ENCODE peak calls at places on chromosomes 3 and 15, in seven cellular contexts. One of them, this sample, is unnamed. For H3K4me1, the result is how much of the 10 kb centered on the place peaks cover.

GRCh38 chr15:34490421-34491193 is 53.0 kb upstream of the GOLGA8A start:
- DNase-seq in fibroblast of lung: no peak
- DNase-seq in SJSA1: no peak
- DNase-seq in GM23338: peak
- DNase-seq in endodermal cell: peak
- DNase-seq in pancreas: peak
- DNase-seq in PC-3: no peak
- DNase-seq in this sample: no peak

GRCh38 chr3:177551431-177551836 is 354.2 kb upstream of the TBL1XR1 start:
- DNase-seq in endodermal cell: no peak
- DNase-seq in fibroblast of lung: no peak
- DNase-seq in PC-3: no peak
- DNase-seq in SJSA1: no peak
- DNase-seq in GM23338: no peak
- DNase-seq in pancreas: no peak
- DNase-seq in this sample: peak

GRCh38 chr3:78066287-78066686 is 1026.4 kb downstream of the ROBO2 start:
- DNase-seq in endodermal cell: no peak
- DNase-seq in GM23338: peak
- DNase-seq in fibroblast of lung: no peak
- DNase-seq in PC-3: no peak
- DNase-seq in SJSA1: no peak
- DNase-seq in pancreas: no peak
- DNase-seq in this sample: no peak

GRCh38 chr15:64438653-64439447 is 21.5 kb upstream of the ZNF609 start:
- DNase-seq in GM23338: no peak
- DNase-seq in SJSA1: no peak
- DNase-seq in pancreas: no peak
- DNase-seq in endodermal cell: no peak
- DNase-seq in PC-3: no peak
- DNase-seq in fibroblast of lung: no peak
- DNase-seq in this sample: no peak

GRCh38 chr3:109642042-109642441 is 304.7 kb upstream of the DPPA4 start:
- DNase-seq in pancreas: no peak
- DNase-seq in PC-3: peak
- DNase-seq in fibroblast of lung: no peak
- DNase-seq in SJSA1: no peak
- DNase-seq in endodermal cell: no peak
- DNase-seq in GM23338: no peak
- DNase-seq in this sample: no peak

GRCh38 chr3:157030712-157031111 is 129.2 kb downstream of the CCNL1 start:
- DNase-seq in GM23338: no peak
- DNase-seq in SJSA1: no peak
- DNase-seq in pancreas: no peak
- DNase-seq in fibroblast of lung: no peak
- DNase-seq in PC-3: no peak
- DNase-seq in endodermal cell: no peak
- DNase-seq in this sample: no peak

GRCh38 chr3:69723389-69723788 is 15.9 kb upstream of the MITF start:
- DNase-seq in PC-3: no peak
- DNase-seq in fibroblast of lung: no peak
- DNase-seq in endodermal cell: no peak
- DNase-seq in SJSA1: no peak
- DNase-seq in GM23338: no peak
- DNase-seq in pancreas: no peak
- DNase-seq in this sample: no peak

GRCh38 chr15:64841258-64842098 is at the start of gene PLEKHO2:
- DNase-seq in fibroblast of lung: peak
- DNase-seq in SJSA1: peak
- DNase-seq in GM23338: peak
- DNase-seq in pancreas: peak
- DNase-seq in endodermal cell: peak
- DNase-seq in PC-3: peak
- DNase-seq in this sample: peak

GRCh38 chr3:190686011-190686410 is 172.1 kb downstream of the IL1RAP start:
- DNase-seq in SJSA1: no peak
- DNase-seq in pancreas: no peak
- DNase-seq in fibroblast of lung: no peak
- DNase-seq in endodermal cell: no peak
- DNase-seq in GM23338: no peak
- DNase-seq in PC-3: no peak
- DNase-seq in this sample: no peak

GRCh38 chr15:101439920-101440319 is 49.6 kb downstream of the PCSK6 start:
- DNase-seq in pancreas: no peak
- DNase-seq in GM23338: no peak
- DNase-seq in fibroblast of lung: peak
- DNase-seq in SJSA1: no peak
- DNase-seq in PC-3: peak
- DNase-seq in endodermal cell: no peak
- DNase-seq in this sample: no peak

GRCh38 chr3:42216302-42216701 is 49.7 kb downstream of the CCK start:
- DNase-seq in fibroblast of lung: no peak
- DNase-seq in SJSA1: no peak
- DNase-seq in GM23338: no peak
- DNase-seq in pancreas: no peak
- DNase-seq in endodermal cell: no peak
- DNase-seq in PC-3: no peak
- DNase-seq in this sample: no peak

GRCh38 chr3:30607032-30607833 is 832 bp downstream of the TGFBR2 start:
- DNase-seq in pancreas: peak
- DNase-seq in fibroblast of lung: peak
- DNase-seq in endodermal cell: peak
- DNase-seq in SJSA1: peak
- DNase-seq in GM23338: peak
- DNase-seq in PC-3: peak
- DNase-seq in this sample: peak

GRCh38 chr15:69558138-69558409 is 105.5 kb downstream of the RPLP1 start:
- DNase-seq in pancreas: no peak
- DNase-seq in GM23338: no peak
- DNase-seq in fibroblast of lung: no peak
- DNase-seq in PC-3: no peak
- DNase-seq in endodermal cell: no peak
- DNase-seq in SJSA1: no peak
- DNase-seq in this sample: no peak

GRCh38 chr3:172591876-172592771 is 68.9 kb upstream of the TNFSF10 start:
- DNase-seq in PC-3: no peak
- DNase-seq in GM23338: no peak
- DNase-seq in endodermal cell: no peak
- DNase-seq in SJSA1: peak
- DNase-seq in pancreas: no peak
- DNase-seq in fibroblast of lung: no peak
- DNase-seq in this sample: peak

GRCh38 chr3:53089511-53089910 is 40.7 kb downstream of the RFT1 start:
- DNase-seq in endodermal cell: no peak
- DNase-seq in PC-3: no peak
- DNase-seq in fibroblast of lung: no peak
- DNase-seq in pancreas: no peak
- DNase-seq in SJSA1: no peak
- DNase-seq in GM23338: no peak
- DNase-seq in this sample: no peak

GRCh38 chr3:134496481-134497071 is 10.7 kb downstream of the CEP63 start:
- DNase-seq in SJSA1: no peak
- DNase-seq in PC-3: no peak
- DNase-seq in pancreas: no peak
- DNase-seq in fibroblast of lung: no peak
- DNase-seq in GM23338: no peak
- DNase-seq in endodermal cell: no peak
- DNase-seq in this sample: no peak

GRCh38 chr3:126857928-126858327 is 125.0 kb upstream of the PLXNA1 start:
- DNase-seq in GM23338: no peak
- DNase-seq in fibroblast of lung: no peak
- DNase-seq in SJSA1: no peak
- DNase-seq in pancreas: no peak
- DNase-seq in PC-3: no peak
- DNase-seq in endodermal cell: no peak
- DNase-seq in this sample: no peak

GRCh38 chr3:129602309-129602708 is 4.2 kb downstream of the PLXND1 start:
- DNase-seq in endodermal cell: peak
- DNase-seq in pancreas: no peak
- DNase-seq in fibroblast of lung: no peak
- DNase-seq in PC-3: no peak
- DNase-seq in SJSA1: no peak
- DNase-seq in GM23338: peak
- DNase-seq in this sample: no peak

GRCh38 chr3:50350213-50350526 is 405 bp downstream of the NPRL2 start:
- DNase-seq in endodermal cell: no peak
- DNase-seq in PC-3: no peak
- DNase-seq in GM23338: no peak
- DNase-seq in pancreas: no peak
- DNase-seq in fibroblast of lung: no peak
- DNase-seq in SJSA1: no peak
- DNase-seq in this sample: no peak

GRCh38 chr15:69760263-69760855 is 307.7 kb downstream of the RPLP1 start:
- DNase-seq in pancreas: no peak
- DNase-seq in fibroblast of lung: peak
- DNase-seq in SJSA1: no peak
- DNase-seq in GM23338: no peak
- DNase-seq in endodermal cell: no peak
- DNase-seq in PC-3: no peak
- DNase-seq in this sample: no peak

GRCh38 chr3:160486459-160486869 is 36.9 kb upstream of the TRIM59 start:
- DNase-seq in GM23338: peak
- DNase-seq in PC-3: peak
- DNase-seq in pancreas: no peak
- DNase-seq in fibroblast of lung: peak
- DNase-seq in endodermal cell: no peak
- DNase-seq in SJSA1: no peak
- DNase-seq in this sample: peak

GRCh38 chr15:48628832-48629231 is 16.7 kb downstream of the FBN1 start:
- DNase-seq in PC-3: no peak
- DNase-seq in fibroblast of lung: no peak
- DNase-seq in endodermal cell: no peak
- DNase-seq in SJSA1: peak
- DNase-seq in pancreas: no peak
- DNase-seq in GM23338: no peak
- DNase-seq in this sample: no peak

GRCh38 chr15:48630245-48630644 is 15.3 kb downstream of the FBN1 start:
- DNase-seq in PC-3: no peak
- DNase-seq in fibroblast of lung: no peak
- DNase-seq in endodermal cell: no peak
- DNase-seq in pancreas: no peak
- DNase-seq in SJSA1: no peak
- DNase-seq in GM23338: no peak
- DNase-seq in this sample: no peak

GRCh38 chr15:48624700-48625099 is 20.8 kb downstream of the FBN1 start:
- DNase-seq in pancreas: no peak
- DNase-seq in fibroblast of lung: no peak
- DNase-seq in PC-3: no peak
- DNase-seq in GM23338: peak
- DNase-seq in endodermal cell: peak
- DNase-seq in SJSA1: no peak
- DNase-seq in this sample: no peak

GRCh38 chr15:48625126-48625525 is 20.4 kb downstream of the FBN1 start:
- DNase-seq in endodermal cell: no peak
- DNase-seq in fibroblast of lung: no peak
- DNase-seq in PC-3: no peak
- DNase-seq in pancreas: no peak
- DNase-seq in GM23338: no peak
- DNase-seq in SJSA1: no peak
- DNase-seq in this sample: no peak

GRCh38 chr15:48627260-48627969 is 18.1 kb downstream of the FBN1 start:
- DNase-seq in pancreas: no peak
- DNase-seq in PC-3: peak
- DNase-seq in endodermal cell: no peak
- DNase-seq in fibroblast of lung: peak
- DNase-seq in SJSA1: peak
- DNase-seq in GM23338: peak
- DNase-seq in this sample: no peak
- H3K4me3 ChIP-seq in pancreas: no peak
- H3K4me3 ChIP-seq in PC-3: no peak
- H3K4me3 ChIP-seq in endodermal cell: no peak
- H3K4me3 ChIP-seq in fibroblast of lung: peak
- H3K4me3 ChIP-seq in SJSA1: no peak
- H3K4me3 ChIP-seq in GM23338: no peak
- H3K4me3 ChIP-seq in this sample: no peak

GRCh38 chr15:44726568-44727461 is 9.5 kb upstream of the TRIM69 start:
- DNase-seq in PC-3: peak
- DNase-seq in endodermal cell: peak
- DNase-seq in SJSA1: peak
- DNase-seq in GM23338: peak
- DNase-seq in pancreas: no peak
- DNase-seq in fibroblast of lung: peak
- DNase-seq in this sample: peak
- H3K4me1 ChIP-seq in PC-3: under half
- H3K4me1 ChIP-seq in endodermal cell: under half
- H3K4me1 ChIP-seq in SJSA1: under half
- H3K4me1 ChIP-seq in GM23338: under half
- H3K4me1 ChIP-seq in pancreas: under half
- H3K4me1 ChIP-seq in fibroblast of lung: under half
- H3K4me1 ChIP-seq in this sample: half or more

GRCh38 chr3:112032377-112032776 is 2.2 kb upstream of the TMPRSS7 start:
- DNase-seq in pancreas: no peak
- DNase-seq in fibroblast of lung: no peak
- DNase-seq in SJSA1: no peak
- DNase-seq in GM23338: no peak
- DNase-seq in PC-3: no peak
- DNase-seq in endodermal cell: no peak
- DNase-seq in this sample: no peak

GRCh38 chr3:112030911-112031310 is 3.6 kb upstream of the TMPRSS7 start:
- DNase-seq in SJSA1: no peak
- DNase-seq in PC-3: no peak
- DNase-seq in GM23338: no peak
- DNase-seq in pancreas: no peak
- DNase-seq in fibroblast of lung: no peak
- DNase-seq in endodermal cell: no peak
- DNase-seq in this sample: no peak

GRCh38 chr3:112038863-112039262 is 4.3 kb downstream of the TMPRSS7 start:
- DNase-seq in fibroblast of lung: no peak
- DNase-seq in GM23338: no peak
- DNase-seq in endodermal cell: no peak
- DNase-seq in PC-3: peak
- DNase-seq in SJSA1: no peak
- DNase-seq in pancreas: no peak
- DNase-seq in this sample: no peak

GRCh38 chr3:112034436-112034835 is at the start of gene TMPRSS7:
- DNase-seq in GM23338: no peak
- DNase-seq in SJSA1: no peak
- DNase-seq in PC-3: no peak
- DNase-seq in fibroblast of lung: no peak
- DNase-seq in endodermal cell: no peak
- DNase-seq in pancreas: no peak
- DNase-seq in this sample: no peak

GRCh38 chr3:112035241-112035640 is 705 bp downstream of the TMPRSS7 start:
- DNase-seq in endodermal cell: no peak
- DNase-seq in PC-3: no peak
- DNase-seq in fibroblast of lung: no peak
- DNase-seq in SJSA1: no peak
- DNase-seq in GM23338: no peak
- DNase-seq in pancreas: no peak
- DNase-seq in this sample: no peak
- H3K27ac ChIP-seq in endodermal cell: peak
- H3K27ac ChIP-seq in PC-3: no peak
- H3K27ac ChIP-seq in fibroblast of lung: no peak
- H3K27ac ChIP-seq in SJSA1: no peak
- H3K27ac ChIP-seq in GM23338: no peak
- H3K27ac ChIP-seq in pancreas: no peak
- H3K27ac ChIP-seq in this sample: no peak

DNA sequence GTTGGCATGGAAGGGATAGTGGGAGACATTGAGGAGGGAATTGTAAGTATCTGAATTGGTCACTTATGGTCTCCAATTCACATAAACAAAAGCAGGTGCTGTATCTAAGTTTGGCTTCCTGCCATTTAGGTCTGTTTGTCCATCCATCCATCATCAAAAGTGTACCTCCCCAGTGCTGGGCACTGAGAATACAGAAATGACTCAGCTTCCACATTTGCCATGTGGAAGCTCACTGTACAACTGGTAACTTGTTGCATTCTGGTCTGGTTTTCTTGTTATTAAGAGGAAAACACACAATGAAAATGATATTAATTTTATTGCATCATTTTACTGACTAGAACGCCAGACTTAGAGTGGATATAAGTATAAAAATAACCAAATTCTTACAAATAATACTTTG is 30.9 kb upstream of the MUC13 start:
- DNase-seq in endodermal cell: no peak
- DNase-seq in GM23338: no peak
- DNase-seq in pancreas: no peak
- DNase-seq in PC-3: no peak
- DNase-seq in SJSA1: no peak
- DNase-seq in fibroblast of lung: no peak
- DNase-seq in this sample: no peak
- H3K4me3 ChIP-seq in endodermal cell: no peak
- H3K4me3 ChIP-seq in GM23338: no peak
- H3K4me3 ChIP-seq in pancreas: no peak
- H3K4me3 ChIP-seq in PC-3: no peak
- H3K4me3 ChIP-seq in SJSA1: no peak
- H3K4me3 ChIP-seq in fibroblast of lung: no peak
- H3K4me3 ChIP-seq in this sample: no peak